ENCODE peak calls at places on chromosomes 4 and X, in four cellular contexts. Q is suprapubic skin, B is left ventricle myocardium inferior, A is heart left ventricle. N is an unnamed sample.
A peak's percentile ranks its signal among the peaks of the same experiment; 100 is the strongest.

GRCh38 chr4:181677621-181678020 is 565.6 kb upstream of the TENM3 start:
- DNase-seq in A (no peak), B (no peak), Q (no peak), N (no peak)

GRCh38 chr4:145881991-145882390 is 56.6 kb downstream of the ZNF827 start:
- DNase-seq in B (no peak), Q (no peak), A (no peak), N (no peak)

GRCh38 chrX:120857240-120857639 is 18.4 kb downstream of the CT47B1 start:
- DNase-seq in B (no peak), Q (no peak), A (no peak), N (no peak)

GRCh38 chr4:114599231-114600065 is 841 bp downstream of the UGT8 start:
- DNase-seq in Q (no peak), A (no peak), B (no peak), N (no peak)

GRCh38 chr4:72888331-72888730 is 181.2 kb downstream of the COX18 start:
- DNase-seq in Q (no peak), B (no peak), A (no peak), N (no peak)

GRCh38 chr4:89248879-89249281 is 58.7 kb downstream of the GPRIN3 start:
- DNase-seq in Q (no peak), B (no peak), A (no peak), N (no peak)

GRCh38 chr4:109730294-109731051 is 603 bp upstream of the PLA2G12A start:
- DNase-seq in B (peak; percentile 46), A (peak; percentile 43), Q (peak; percentile 84), N (no peak)

GRCh38 chr4:123616970-123617392 is 220.4 kb downstream of the SPRY1 start:
- DNase-seq in Q (no peak), A (peak; percentile 70), B (peak; percentile 48), N (no peak)

GRCh38 chr4:86664959-86665358 is 70.8 kb downstream of the PTPN13 start:
- DNase-seq in A (no peak), Q (no peak), B (no peak), N (no peak)

GRCh38 chrX:115367455-115367854 is 77.9 kb downstream of the LUZP4 start:
- DNase-seq in A (no peak), Q (no peak), B (no peak), N (no peak)

GRCh38 chr4:52946811-52947210 is 84.7 kb downstream of the RASL11B start:
- DNase-seq in B (peak; percentile 36), A (peak; percentile 69), Q (no peak), N (no peak)

GRCh38 chrX:24002792-24003191 is 24.2 kb downstream of the KLHL15 start:
- DNase-seq in B (no peak), Q (no peak), A (no peak), N (no peak)

GRCh38 chrX:86039625-86040568 is 7.5 kb downstream of the CHM start:
- DNase-seq in B (no peak), A (no peak), Q (no peak), N (no peak)

GRCh38 chr4:79042079-79042674 is 102.9 kb upstream of the PAQR3 start:
- DNase-seq in A (no peak), Q (no peak), B (no peak), N (no peak)

GRCh38 chr4:5957091-5957490 is 61.1 kb downstream of the C4orf50 start:
- DNase-seq in Q (no peak), A (no peak), B (no peak), N (no peak)

GRCh38 chr4:94304365-94304971 is 38.2 kb downstream of the HPGDS start:
- DNase-seq in Q (no peak), A (no peak), B (no peak), N (no peak)

GRCh38 chr4:2469192-2469984 is 482 bp downstream of the RNF4 start:
- DNase-seq in B (peak; percentile 34), A (peak; percentile 48), Q (no peak), N (peak; percentile 47)

GRCh38 chr4:78482281-78482680 is 69.3 kb upstream of the ANXA3 start:
- DNase-seq in Q (no peak), A (no peak), B (no peak), N (no peak)

GRCh38 chr4:67593741-67594175 is 35.2 kb downstream of the STAP1 start:
- DNase-seq in Q (no peak), B (no peak), A (no peak), N (no peak)

GRCh38 chrX:40098264-40099045 is 697 bp upstream of the BCOR start:
- DNase-seq in Q (no peak), A (peak; percentile 40), B (peak; percentile 42), N (peak; percentile 52)

GRCh38 chr4:185708348-185708747 is 103.6 kb downstream of the SORBS2 start:
- DNase-seq in A (no peak), B (no peak), Q (no peak), N (no peak)

GRCh38 chrX:56025872-56026571 is 206.1 kb upstream of the KLF8 start:
- DNase-seq in A (no peak), B (no peak), Q (no peak), N (no peak)

GRCh38 chrX:19334945-19335626 is 8.6 kb upstream of the PDHA1 start:
- DNase-seq in B (no peak), Q (no peak), A (no peak), N (no peak)

GRCh38 chrX:15269618-15270521 is at the start of gene ASB9:
- DNase-seq in B (no peak), Q (peak; percentile 67), A (no peak), N (no peak)

GRCh38 chr4:110130578-110131358 is 67.6 kb downstream of the ELOVL6 start:
- DNase-seq in A (no peak), Q (no peak), B (no peak), N (no peak)

GRCh38 chrX:81054904-81055303 is 146.8 kb downstream of the HMGN5 start:
- DNase-seq in Q (no peak), B (no peak), A (no peak), N (no peak)

GRCh38 chr4:73998040-73999011 is at the start of gene CXCL5:
- DNase-seq in Q (no peak), A (peak; percentile 38), B (peak; percentile 21), N (no peak)

GRCh38 chr4:3688018-3688998 is 77.9 kb upstream of the ADRA2C start:
- DNase-seq in B (no peak), Q (peak; percentile 53), A (no peak), N (no peak)

GRCh38 chr4:79661196-79661595 is 253.2 kb upstream of the GK2 start:
- DNase-seq in B (no peak), A (no peak), Q (no peak), N (no peak)

GRCh38 chr4:139734201-139734874 is 68.7 kb downstream of the MGST2 start:
- DNase-seq in Q (no peak), A (no peak), B (no peak), N (no peak)
- H3K4me3 ChIP-seq in Q (peak overlapping the region; percentile 53), A (peak overlapping the region; percentile 59), B (peak overlapping the region; percentile 66), N (peak overlapping the region; percentile 37)

GRCh38 chr4:183960021-183960420 is 54.9 kb downstream of the STOX2 start:
- DNase-seq in B (peak; percentile 36), Q (no peak), A (peak; percentile 66), N (peak; percentile 65)
- H3K4me3 ChIP-seq in B (peak overlapping the region; percentile 45), Q (peak overlapping the region; percentile 10), A (peak overlapping the region; percentile 19), N (no peak overlapping the region)

DNA sequence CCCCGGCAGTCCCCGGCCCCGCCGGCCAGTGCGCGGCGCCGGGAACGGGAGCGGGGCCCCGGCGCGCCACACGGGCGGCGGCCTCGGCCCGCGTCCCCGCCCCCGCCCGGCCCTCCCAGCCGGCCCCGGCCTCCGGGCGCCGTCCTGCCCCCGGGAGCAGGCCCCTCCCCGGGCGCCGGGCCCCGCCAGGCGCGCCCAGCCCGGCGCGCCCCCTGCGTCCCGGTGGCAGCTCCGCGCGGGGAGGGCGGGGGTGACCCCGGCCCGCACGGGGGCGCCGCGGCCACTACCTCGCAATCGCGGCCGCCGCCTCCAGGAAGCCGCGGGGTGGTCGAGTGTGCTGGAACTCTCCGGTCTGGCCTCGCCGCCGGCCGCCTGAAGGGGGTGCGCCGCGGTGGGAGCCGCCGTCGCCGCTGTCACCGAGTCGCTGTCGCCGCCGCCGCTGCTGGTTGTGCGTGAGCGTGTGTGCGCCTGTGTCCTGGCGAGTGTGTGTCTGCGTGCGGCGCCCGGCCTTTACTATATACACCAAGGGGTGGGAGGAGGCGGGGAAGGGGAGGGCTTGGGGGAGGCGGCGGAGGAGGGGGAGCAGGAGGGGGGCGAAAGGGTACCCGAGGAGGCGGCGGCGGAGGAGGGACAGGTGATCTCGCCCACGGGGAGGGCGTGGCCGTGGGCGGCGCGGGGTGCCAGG is at the start of gene RAI2:
- DNase-seq in Q (peak; percentile 78), B (peak; percentile 35), A (peak; percentile 51), N (peak; percentile 57)
- H3K4me3 ChIP-seq in Q (peak within 1 kb of the TSS; percentile 49), B (peak within 1 kb of the TSS; percentile 77), A (peak within 1 kb of the TSS; percentile 80), N (peak within 1 kb of the TSS; percentile 73)

GRCh38 chrX:143634373-143634685 is 1.6 kb downstream of the SLITRK4 start:
- DNase-seq in Q (no peak), A (no peak), B (no peak), N (no peak)

GRCh38 chrX:143634701-143635442 is 1.0 kb downstream of the SLITRK4 start:
- DNase-seq in B (no peak), A (no peak), Q (no peak), N (no peak)

GRCh38 chrX:143635915-143636314 is at the start of gene SLITRK4:
- DNase-seq in Q (no peak), B (no peak), A (no peak), N (no peak)

GRCh38 chrX:143632625-143633387 is 3.1 kb downstream of the SLITRK4 start:
- DNase-seq in B (no peak), A (no peak), Q (no peak), N (no peak)

DNA sequence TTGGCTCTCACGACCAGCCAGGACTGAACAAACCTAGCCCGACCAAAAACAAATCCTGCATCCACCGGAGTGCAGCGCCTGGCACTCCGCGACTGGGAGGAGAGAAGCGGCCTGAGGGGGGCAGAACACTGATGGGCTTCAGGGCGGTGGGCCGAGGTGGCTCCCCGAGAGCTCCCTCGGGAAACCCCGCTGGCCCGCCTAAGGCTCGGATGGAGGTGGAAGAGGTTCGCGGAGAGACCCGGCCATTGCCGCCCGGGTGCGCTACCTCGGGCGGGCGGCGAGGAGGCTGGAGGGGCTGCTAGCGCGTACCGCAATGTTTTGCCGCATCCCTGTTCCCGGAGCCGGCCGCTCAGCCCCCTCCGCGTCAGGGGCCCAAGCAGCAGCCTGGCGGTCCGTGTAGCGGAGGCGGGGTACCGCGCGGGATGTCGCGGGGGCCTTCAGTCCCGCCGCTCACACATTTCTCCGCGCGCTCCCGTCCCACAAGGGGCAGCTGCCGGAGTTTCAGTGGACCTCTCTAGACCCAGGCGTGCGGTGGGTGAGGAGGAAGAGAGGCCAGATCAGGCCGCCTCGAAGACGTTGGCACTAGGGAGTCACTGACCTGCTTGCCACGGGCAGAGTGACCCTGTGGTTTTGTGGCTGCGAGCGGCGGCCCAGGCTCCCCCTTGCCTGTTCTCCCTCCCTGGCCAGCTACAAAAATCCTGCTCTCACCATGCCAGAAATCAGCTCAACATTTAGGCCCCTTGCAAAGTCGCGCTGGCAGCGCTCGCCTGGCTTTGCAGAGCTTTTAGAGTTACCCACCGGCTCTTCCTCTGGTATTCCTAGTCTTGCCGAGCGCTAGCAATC is 2.1 kb downstream of the SLITRK4 start:
- DNase-seq in A (no peak), B (no peak), Q (no peak), N (peak; percentile 17)
- H3K4me3 ChIP-seq in A (peak overlapping the region; percentile 38), B (peak overlapping the region; percentile 58), Q (peak overlapping the region; percentile 51), N (no peak overlapping the region)

DNA sequence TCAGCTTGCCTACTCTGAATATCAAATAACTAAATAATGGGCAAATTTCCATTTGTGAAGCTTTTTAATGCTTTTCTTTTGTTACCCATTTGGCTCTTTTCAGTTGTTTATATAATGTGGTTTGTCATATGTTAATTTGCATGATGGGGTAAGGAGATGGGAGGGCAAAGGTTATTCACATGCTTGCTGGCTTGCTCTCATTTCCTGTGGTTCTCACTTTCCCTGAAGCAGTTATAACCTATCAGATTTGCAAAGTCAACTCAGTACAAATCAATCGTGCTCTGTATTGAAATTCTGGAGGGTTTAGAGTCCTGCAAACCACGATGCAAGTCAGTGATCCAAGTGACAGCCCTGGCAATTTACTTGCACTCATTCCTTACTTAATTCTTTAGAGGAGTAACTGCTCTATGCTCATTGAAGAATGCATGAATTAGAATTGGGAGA is 711.2 kb downstream of the ADGRL3 start:
- DNase-seq in A (no peak), Q (no peak), B (no peak), N (no peak)
- H3K4me3 ChIP-seq in A (no peak overlapping the region), Q (no peak overlapping the region), B (no peak overlapping the region), N (no peak overlapping the region)

N was measured in ovary.